ENCODE peak calls at places on chromosomes 12 and 14, in five cellular contexts. P, T, O, C and Q are unnamed samples.
A peak's percentile ranks its signal among the peaks of the same experiment; 100 is the strongest.

GRCh38 chr14:103973354-103973753 is 31.0 kb upstream of the RD3L start:
- DNase-seq in T (no peak), P (no peak), C (no peak), O (no peak), Q (no peak)

GRCh38 chr14:70648374-70648773 is 6.7 kb downstream of the TTC9 start:
- DNase-seq in C (no peak), O (no peak), T (no peak), P (no peak), Q (no peak)

GRCh38 chr14:71488703-71489141 is 443.5 kb upstream of the RGS6 start:
- DNase-seq in P (no peak), C (no peak), T (no peak), O (no peak), Q (no peak)

GRCh38 chr12:15818418-15818817 is 29.2 kb upstream of the EPS8 start:
- DNase-seq in T (no peak), P (no peak), O (no peak), C (no peak), Q (no peak)

GRCh38 chr14:75242546-75243273 is 35.9 kb upstream of the FOS start:
- DNase-seq in O (no peak), P (peak; percentile 99), T (peak; percentile 48), C (peak; percentile 84), Q (no peak)

GRCh38 chr14:65877187-65877586 is 464.7 kb downstream of the FUT8 start:
- DNase-seq in P (no peak), C (no peak), O (no peak), T (no peak), Q (no peak)

GRCh38 chr12:121812320-121812871 is 8.6 kb downstream of the SETD1B start:
- DNase-seq in O (peak; percentile 82), P (no peak), T (peak; percentile 83), C (no peak), Q (no peak)

GRCh38 chr12:101696477-101697196 is 803 bp upstream of the CHPT1 start:
- DNase-seq in P (no peak), C (peak; percentile 30), O (peak; percentile 54), T (peak; percentile 60), Q (no peak)

GRCh38 chr14:63510538-63510937 is 32.6 kb downstream of the PPP2R5E start:
- DNase-seq in P (no peak), O (no peak), T (no peak), C (no peak), Q (no peak)

GRCh38 chr14:39114073-39114838 is at the start of gene GEMIN2:
- DNase-seq in C (peak; percentile 94), P (peak; percentile 80), T (peak; percentile 95), O (peak; percentile 94), Q (peak; percentile 82)

GRCh38 chr14:39107624-39108023 is 4.6 kb upstream of the SEC23A start:
- DNase-seq in O (no peak), C (no peak), T (no peak), P (no peak), Q (no peak)

GRCh38 chr14:39113685-39114072 is 444 bp upstream of the GEMIN2 start:
- DNase-seq in P (no peak), O (no peak), C (no peak), T (no peak), Q (no peak)

GRCh38 chr14:39109893-39110715 is 4.0 kb upstream of the GEMIN2 start:
- DNase-seq in O (no peak), T (no peak), P (no peak), C (no peak), Q (no peak)

DNA sequence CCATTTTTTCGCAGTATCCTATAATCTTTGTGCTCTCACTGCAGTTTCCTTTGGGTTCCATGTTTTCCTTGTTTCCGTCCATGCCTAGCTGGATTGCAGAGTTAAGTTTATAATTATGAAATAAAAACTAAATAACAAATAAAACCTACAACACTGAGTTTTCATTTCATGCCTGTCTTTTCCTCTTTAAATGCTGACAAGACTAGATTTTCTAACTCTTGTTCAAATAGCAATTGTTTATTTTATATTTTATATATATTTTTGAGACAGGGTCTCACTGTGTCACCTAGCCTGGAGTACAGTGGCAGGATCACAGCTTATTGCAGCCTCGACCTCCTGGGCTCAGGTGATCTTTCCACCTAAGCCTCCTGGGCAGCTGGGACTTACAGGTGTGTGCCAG is 5.3 kb upstream of the GEMIN2 start:
- DNase-seq in O (no peak), P (no peak), T (no peak), C (no peak), Q (no peak)
- H3K4me3 ChIP-seq in O (no peak overlapping the region), P (no peak overlapping the region), T (no peak overlapping the region), C (no peak overlapping the region), Q (no peak overlapping the region)

GRCh38 chr14:68684466-68685418 is 108.1 kb downstream of the ZFP36L1 start:
- DNase-seq in T (no peak), C (no peak), O (no peak), P (no peak), Q (no peak)
- H3K4me3 ChIP-seq in T (no peak overlapping the region), C (no peak overlapping the region), O (no peak overlapping the region), P (no peak overlapping the region), Q (no peak overlapping the region)

GRCh38 chr12:96197503-96198272 is 3.5 kb downstream of the ELK3 start:
- DNase-seq in P (peak; percentile 54), O (no peak), T (no peak), C (no peak), Q (peak; percentile 89)

GRCh38 chr12:96198970-96199369 is 4.8 kb downstream of the ELK3 start:
- DNase-seq in P (no peak), C (no peak), O (no peak), T (no peak), Q (no peak)

GRCh38 chr12:96195845-96196451 is 1.8 kb downstream of the ELK3 start:
- DNase-seq in C (peak; percentile 71), P (peak; percentile 76), O (no peak), T (peak; percentile 26), Q (no peak)

GRCh38 chr12:96194901-96195844 is 998 bp downstream of the ELK3 start:
- DNase-seq in O (peak; percentile 53), C (no peak), T (peak; percentile 62), P (peak; percentile 84), Q (no peak)

GRCh38 chr12:96196781-96197180 is 2.6 kb downstream of the ELK3 start:
- DNase-seq in P (no peak), O (no peak), C (no peak), T (no peak), Q (no peak)
- H3K4me3 ChIP-seq in P (peak overlapping the region; percentile 84), O (no peak overlapping the region), C (no peak overlapping the region), T (no peak overlapping the region), Q (peak overlapping the region; percentile 97)

GRCh38 chr14:78170203-78170602 is at the start of gene NRXN3:
- DNase-seq in O (no peak), T (peak; percentile 8), C (peak; percentile 51), P (no peak), Q (no peak)
- H3K4me3 ChIP-seq in O (no peak within 1 kb of the TSS), T (no peak within 1 kb of the TSS), C (peak within 1 kb of the TSS; percentile 9), P (no peak within 1 kb of the TSS), Q (no peak within 1 kb of the TSS)